ENCODE peak calls at places on chromosomes 4 and X, in six cellular contexts. One of them, this sample, is unnamed.

GRCh38 chr4:181728567-181728966 is 514.6 kb upstream of the TENM3 start:
- DNase-seq in nephron progenitor cell: no peak
- DNase-seq in endodermal cell: no peak
- DNase-seq in fibroblast of the aortic adventitia: no peak
- DNase-seq in heart left ventricle: no peak
- DNase-seq in uterus: no peak
- DNase-seq in this sample: no peak

GRCh38 chr4:81631958-81632439 is 160.3 kb upstream of the RASGEF1B start:
- DNase-seq in nephron progenitor cell: peak; percentile 7
- DNase-seq in endodermal cell: no peak
- DNase-seq in fibroblast of the aortic adventitia: peak; percentile 81
- DNase-seq in heart left ventricle: no peak
- DNase-seq in uterus: no peak
- DNase-seq in this sample: no peak

GRCh38 chrX:104351173-104351769 is 96.5 kb upstream of the ESX1 start:
- DNase-seq in nephron progenitor cell: no peak
- DNase-seq in endodermal cell: no peak
- DNase-seq in fibroblast of the aortic adventitia: peak; percentile 77
- DNase-seq in heart left ventricle: no peak
- DNase-seq in uterus: no peak
- DNase-seq in this sample: no peak

GRCh38 chrX:39427492-39428289 is 626.4 kb downstream of the MID1IP1 start:
- DNase-seq in nephron progenitor cell: no peak
- DNase-seq in endodermal cell: no peak
- DNase-seq in fibroblast of the aortic adventitia: peak; percentile 40
- DNase-seq in heart left ventricle: no peak
- DNase-seq in uterus: no peak
- DNase-seq in this sample: no peak

GRCh38 chrX:109270580-109271484 is 211.1 kb downstream of the GUCY2F start:
- DNase-seq in nephron progenitor cell: no peak
- DNase-seq in endodermal cell: no peak
- DNase-seq in fibroblast of the aortic adventitia: peak; percentile 12
- DNase-seq in heart left ventricle: no peak
- DNase-seq in uterus: no peak
- DNase-seq in this sample: no peak

GRCh38 chr4:11281720-11282119 is 147.0 kb downstream of the HS3ST1 start:
- DNase-seq in nephron progenitor cell: no peak
- DNase-seq in endodermal cell: no peak
- DNase-seq in fibroblast of the aortic adventitia: peak; percentile 64
- DNase-seq in heart left ventricle: no peak
- DNase-seq in uterus: no peak
- DNase-seq in this sample: no peak

GRCh38 chrX:39752820-39753219 is 344.9 kb downstream of the BCOR start:
- DNase-seq in nephron progenitor cell: no peak
- DNase-seq in endodermal cell: no peak
- DNase-seq in fibroblast of the aortic adventitia: peak; percentile 45
- DNase-seq in heart left ventricle: no peak
- DNase-seq in uterus: no peak
- DNase-seq in this sample: no peak

GRCh38 chr4:187444061-187444460 is 551.5 kb upstream of the ZFP42 start:
- DNase-seq in nephron progenitor cell: no peak
- DNase-seq in endodermal cell: no peak
- DNase-seq in fibroblast of the aortic adventitia: no peak
- DNase-seq in heart left ventricle: no peak
- DNase-seq in uterus: no peak
- DNase-seq in this sample: no peak

GRCh38 chr4:121679267-121679666 is 17.5 kb downstream of the ANXA5 start:
- DNase-seq in nephron progenitor cell: no peak
- DNase-seq in endodermal cell: no peak
- DNase-seq in fibroblast of the aortic adventitia: no peak
- DNase-seq in heart left ventricle: no peak
- DNase-seq in uterus: no peak
- DNase-seq in this sample: no peak

GRCh38 chrX:19005909-19006308 is 22.0 kb upstream of the PHKA2 start:
- DNase-seq in nephron progenitor cell: no peak
- DNase-seq in endodermal cell: no peak
- DNase-seq in fibroblast of the aortic adventitia: no peak
- DNase-seq in heart left ventricle: no peak
- DNase-seq in uterus: no peak
- DNase-seq in this sample: no peak

GRCh38 chrX:23902419-23902818 is 5.3 kb downstream of the APOO start:
- DNase-seq in nephron progenitor cell: no peak
- DNase-seq in endodermal cell: no peak
- DNase-seq in fibroblast of the aortic adventitia: peak; percentile 83
- DNase-seq in heart left ventricle: no peak
- DNase-seq in uterus: no peak
- DNase-seq in this sample: no peak

GRCh38 chr4:124097447-124097846 is 615.1 kb downstream of the ANKRD50 start:
- DNase-seq in nephron progenitor cell: no peak
- DNase-seq in endodermal cell: no peak
- DNase-seq in fibroblast of the aortic adventitia: peak; percentile 52
- DNase-seq in heart left ventricle: no peak
- DNase-seq in uterus: no peak
- DNase-seq in this sample: no peak

DNA sequence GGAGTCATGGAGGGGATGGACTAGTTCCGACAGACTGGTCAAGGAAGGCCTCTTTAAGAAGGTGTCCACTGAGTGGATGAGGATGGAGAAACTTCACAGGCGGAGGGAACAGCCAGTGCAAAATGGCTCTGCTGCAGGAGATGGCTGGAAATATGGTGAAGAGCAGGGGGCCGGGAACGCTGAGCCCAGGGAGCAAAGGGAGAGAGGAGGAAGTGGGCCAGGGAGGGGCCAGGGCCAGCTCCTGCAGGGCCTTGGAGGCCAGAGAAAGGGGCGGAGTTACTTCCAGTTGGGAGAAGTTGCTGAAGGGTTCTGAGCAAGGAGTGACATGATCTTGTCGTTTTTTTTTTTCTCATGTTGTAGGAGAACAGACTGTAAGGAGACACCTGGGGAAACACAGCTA is 94.5 kb downstream of the WFS1 start:
- DNase-seq in nephron progenitor cell: no peak
- DNase-seq in endodermal cell: no peak
- DNase-seq in fibroblast of the aortic adventitia: no peak
- DNase-seq in heart left ventricle: no peak
- DNase-seq in uterus: no peak
- DNase-seq in this sample: no peak
- TF ChIP-seq CTCF in nephron progenitor cell: no peak
- TF ChIP-seq CTCF in endodermal cell: no peak
- TF ChIP-seq CTCF in fibroblast of the aortic adventitia: no peak
- TF ChIP-seq CTCF in heart left ventricle: no peak
- TF ChIP-seq CTCF in uterus: no peak
- TF ChIP-seq CTCF in this sample: no peak

GRCh38 chrX:51002160-51002632 is 91.7 kb downstream of the BMP15 start:
- DNase-seq in nephron progenitor cell: no peak
- DNase-seq in endodermal cell: no peak
- DNase-seq in fibroblast of the aortic adventitia: no peak
- DNase-seq in heart left ventricle: no peak
- DNase-seq in uterus: peak; percentile 48
- DNase-seq in this sample: no peak

GRCh38 chrX:50996930-50997329 is 86.4 kb downstream of the BMP15 start:
- DNase-seq in nephron progenitor cell: no peak
- DNase-seq in endodermal cell: peak; percentile 55
- DNase-seq in fibroblast of the aortic adventitia: no peak
- DNase-seq in heart left ventricle: no peak
- DNase-seq in uterus: no peak
- DNase-seq in this sample: no peak
- TF ChIP-seq CTCF in nephron progenitor cell: no peak
- TF ChIP-seq CTCF in endodermal cell: peak; percentile 68
- TF ChIP-seq CTCF in fibroblast of the aortic adventitia: no peak
- TF ChIP-seq CTCF in heart left ventricle: no peak
- TF ChIP-seq CTCF in uterus: no peak
- TF ChIP-seq CTCF in this sample: no peak

DNA sequence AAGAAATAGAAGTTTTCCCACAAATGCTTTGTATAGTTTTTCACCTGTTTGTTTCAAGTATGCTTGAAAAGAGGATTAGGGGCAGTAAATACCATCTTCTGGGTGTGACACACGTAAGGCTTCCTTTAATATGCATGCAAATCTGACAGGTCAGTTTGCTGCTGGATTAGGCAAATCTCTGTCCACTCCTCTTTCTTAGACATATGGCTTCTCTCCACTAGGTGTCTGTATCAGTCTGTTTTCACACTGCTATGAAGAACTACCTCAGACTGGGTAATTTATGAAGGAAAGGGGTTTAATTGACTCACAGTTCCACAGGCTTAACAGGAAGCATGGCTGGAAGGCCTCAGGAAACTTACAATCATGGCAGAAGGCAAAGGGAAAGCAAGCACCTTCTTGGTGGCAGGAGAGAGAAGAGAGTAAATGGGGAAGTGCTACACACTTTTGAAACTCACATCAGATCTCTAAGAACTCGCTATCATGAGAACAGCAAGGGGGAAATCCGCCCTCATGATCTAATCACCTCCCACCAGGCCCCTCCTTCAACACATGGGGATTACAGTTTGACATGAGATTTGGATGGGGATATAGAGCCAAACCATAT is 66.9 kb downstream of the TAB3 start:
- DNase-seq in nephron progenitor cell: no peak
- DNase-seq in endodermal cell: no peak
- DNase-seq in fibroblast of the aortic adventitia: no peak
- DNase-seq in heart left ventricle: no peak
- DNase-seq in uterus: no peak
- DNase-seq in this sample: no peak
- TF ChIP-seq CTCF in nephron progenitor cell: no peak
- TF ChIP-seq CTCF in endodermal cell: peak; percentile 53
- TF ChIP-seq CTCF in fibroblast of the aortic adventitia: peak; percentile 12
- TF ChIP-seq CTCF in heart left ventricle: no peak
- TF ChIP-seq CTCF in uterus: no peak
- TF ChIP-seq CTCF in this sample: no peak

GRCh38 chr4:162458051-162458450 is 294.3 kb upstream of the FSTL5 start:
- DNase-seq in nephron progenitor cell: no peak
- DNase-seq in endodermal cell: no peak
- DNase-seq in fibroblast of the aortic adventitia: no peak
- DNase-seq in heart left ventricle: no peak
- DNase-seq in uterus: no peak
- DNase-seq in this sample: no peak

GRCh38 chr4:162457071-162457865 is 293.5 kb upstream of the FSTL5 start:
- DNase-seq in nephron progenitor cell: no peak
- DNase-seq in endodermal cell: no peak
- DNase-seq in fibroblast of the aortic adventitia: no peak
- DNase-seq in heart left ventricle: no peak
- DNase-seq in uterus: no peak
- DNase-seq in this sample: no peak

GRCh38 chr4:162456106-162456505 is 292.3 kb upstream of the FSTL5 start:
- DNase-seq in nephron progenitor cell: no peak
- DNase-seq in endodermal cell: no peak
- DNase-seq in fibroblast of the aortic adventitia: no peak
- DNase-seq in heart left ventricle: no peak
- DNase-seq in uterus: no peak
- DNase-seq in this sample: no peak

DNA sequence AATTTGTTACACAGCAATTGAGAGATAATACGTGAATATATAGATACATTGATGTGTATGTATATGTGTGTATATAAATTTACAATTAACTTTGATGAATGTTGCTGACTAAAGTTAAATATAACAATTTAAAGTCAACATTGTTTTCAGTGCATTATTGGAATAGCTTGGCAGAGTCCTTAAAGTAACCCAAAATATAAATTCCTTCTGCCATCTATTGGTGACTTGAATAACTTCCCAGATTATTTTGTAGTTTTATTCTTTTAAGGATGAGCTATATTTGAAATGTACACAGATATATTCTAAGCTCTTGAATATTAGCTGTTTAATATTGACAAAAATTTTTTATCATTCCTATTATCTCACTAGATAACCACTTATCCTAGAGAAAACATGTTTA is 298.2 kb upstream of the FSTL5 start:
- DNase-seq in nephron progenitor cell: no peak
- DNase-seq in endodermal cell: no peak
- DNase-seq in fibroblast of the aortic adventitia: no peak
- DNase-seq in heart left ventricle: no peak
- DNase-seq in uterus: no peak
- DNase-seq in this sample: no peak
- TF ChIP-seq CTCF in nephron progenitor cell: no peak
- TF ChIP-seq CTCF in endodermal cell: peak; percentile 64
- TF ChIP-seq CTCF in fibroblast of the aortic adventitia: no peak
- TF ChIP-seq CTCF in heart left ventricle: peak; percentile 47
- TF ChIP-seq CTCF in uterus: no peak
- TF ChIP-seq CTCF in this sample: peak; percentile 14

GRCh38 chrX:106038625-106039024 is at the start of gene SERPINA7:
- DNase-seq in nephron progenitor cell: no peak
- DNase-seq in endodermal cell: no peak
- DNase-seq in fibroblast of the aortic adventitia: no peak
- DNase-seq in heart left ventricle: no peak
- DNase-seq in uterus: no peak
- DNase-seq in this sample: no peak

GRCh38 chrX:106037835-106038473 is 573 bp downstream of the SERPINA7 start:
- DNase-seq in nephron progenitor cell: no peak
- DNase-seq in endodermal cell: no peak
- DNase-seq in fibroblast of the aortic adventitia: no peak
- DNase-seq in heart left ventricle: no peak
- DNase-seq in uterus: no peak
- DNase-seq in this sample: no peak

GRCh38 chrX:106039920-106040319 is 1.4 kb upstream of the SERPINA7 start:
- DNase-seq in nephron progenitor cell: no peak
- DNase-seq in endodermal cell: peak; percentile 49
- DNase-seq in fibroblast of the aortic adventitia: no peak
- DNase-seq in heart left ventricle: no peak
- DNase-seq in uterus: no peak
- DNase-seq in this sample: no peak

GRCh38 chrX:106036716-106037115 is 1.8 kb downstream of the SERPINA7 start:
- DNase-seq in nephron progenitor cell: no peak
- DNase-seq in endodermal cell: no peak
- DNase-seq in fibroblast of the aortic adventitia: no peak
- DNase-seq in heart left ventricle: no peak
- DNase-seq in uterus: no peak
- DNase-seq in this sample: no peak

DNA sequence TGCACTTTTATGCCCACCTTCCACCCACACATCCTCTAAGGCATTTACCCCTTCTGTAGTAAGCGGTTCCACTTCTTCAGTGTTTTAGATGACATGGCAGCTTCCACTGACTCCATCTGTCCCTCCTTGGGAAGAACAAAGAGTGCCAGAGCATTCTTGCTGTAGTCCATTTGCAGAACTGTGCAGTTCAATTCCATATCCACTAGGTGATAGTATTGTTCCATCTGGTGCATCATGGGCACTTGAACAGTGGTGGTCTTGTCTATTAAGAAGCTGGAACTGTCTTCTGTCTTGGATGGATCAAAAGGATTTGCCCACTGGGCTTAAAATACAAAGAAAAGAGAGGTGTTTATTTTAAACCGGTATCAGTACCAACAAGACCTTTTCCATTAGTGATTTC is 3.5 kb downstream of the SERPINA7 start:
- DNase-seq in nephron progenitor cell: no peak
- DNase-seq in endodermal cell: no peak
- DNase-seq in fibroblast of the aortic adventitia: no peak
- DNase-seq in heart left ventricle: no peak
- DNase-seq in uterus: no peak
- DNase-seq in this sample: no peak
- TF ChIP-seq CTCF in nephron progenitor cell: peak; percentile 31
- TF ChIP-seq CTCF in endodermal cell: peak; percentile 57
- TF ChIP-seq CTCF in fibroblast of the aortic adventitia: no peak
- TF ChIP-seq CTCF in heart left ventricle: peak; percentile 26
- TF ChIP-seq CTCF in uterus: peak; percentile 20
- TF ChIP-seq CTCF in this sample: no peak

This sample was measured in endothelial cell.